ENCODE peak calls at places on chromosomes 2 and 18, in five cellular contexts. S is foreskin fibroblast, K is cardiac muscle cell, O is fibroblast of lung, J is GM23338. R is an unnamed sample.
A peak's percentile ranks its signal among the peaks of the same experiment; 100 is the strongest.

GRCh38 chr18:12765127-12765526 is 62.3 kb downstream of the PSMG2 start:
- DNase-seq in O (no peak), S (no peak), J (peak; percentile 31), K (no peak), R (no peak)

GRCh38 chr18:10032331-10032979 is 118.6 kb downstream of the VAPA start:
- DNase-seq in J (peak; percentile 78), S (no peak), O (no peak), K (peak; percentile 23), R (no peak)

GRCh38 chr2:195108182-195108581 is 548.8 kb upstream of the SLC39A10 start:
- DNase-seq in K (no peak), S (no peak), J (no peak), O (no peak), R (no peak)

GRCh38 chr2:112305132-112305531 is 29.7 kb downstream of the ZC3H6 start:
- DNase-seq in S (no peak), O (no peak), J (no peak), K (no peak), R (no peak)

GRCh38 chr2:66334237-66335054 is 100.5 kb upstream of the MEIS1 start:
- DNase-seq in K (no peak), S (no peak), J (peak; percentile 45), O (no peak), R (no peak)

GRCh38 chr2:39508243-39508642 is 71.2 kb upstream of the MAP4K3 start:
- DNase-seq in S (peak; percentile 48), O (peak; percentile 84), J (no peak), K (no peak), R (no peak)

GRCh38 chr2:53859354-53860159 is at the start of gene GPR75:
- DNase-seq in S (peak; percentile 33), O (peak; percentile 21), J (peak; percentile 81), K (peak; percentile 32), R (peak; percentile 29)

GRCh38 chr2:223054193-223054781 is 2.3 kb downstream of the KCNE4 start:
- DNase-seq in K (no peak), O (peak; percentile 83), J (no peak), S (peak; percentile 56), R (peak; percentile 75)

GRCh38 chr2:34102359-34102758 is 503.3 kb upstream of the FAM98A start:
- DNase-seq in O (no peak), K (no peak), S (no peak), J (no peak), R (no peak)

GRCh38 chr2:7915302-7916200 is 766.3 kb upstream of the ID2 start:
- DNase-seq in K (peak; percentile 25), S (peak; percentile 13), J (peak; percentile 27), O (no peak), R (no peak)

GRCh38 chr2:158034198-158034831 is 67.4 kb upstream of the UPP2 start:
- DNase-seq in O (peak; percentile 70), J (peak; percentile 88), K (peak; percentile 68), S (peak; percentile 41), R (no peak)

GRCh38 chr2:12507295-12507694 is 209.4 kb upstream of the TRIB2 start:
- DNase-seq in O (peak; percentile 62), K (no peak), J (no peak), S (peak; percentile 93), R (no peak)

GRCh38 chr2:197883354-197884032 is 79.1 kb downstream of the PLCL1 start:
- DNase-seq in K (no peak), J (no peak), O (peak; percentile 56), S (peak; percentile 74), R (no peak)

GRCh38 chr2:232836934-232837333 is 33.1 kb upstream of the SNORC start:
- DNase-seq in J (no peak), O (no peak), S (no peak), K (no peak), R (no peak)

GRCh38 chr2:49108851-49109250 is 45.5 kb downstream of the FSHR start:
- DNase-seq in J (no peak), S (no peak), K (no peak), O (no peak), R (no peak)

GRCh38 chr2:128495996-128496547 is 177.4 kb upstream of the HS6ST1 start:
- DNase-seq in J (no peak), S (no peak), O (no peak), K (no peak), R (no peak)

GRCh38 chr2:17470855-17471641 is 47.2 kb downstream of the RAD51AP2 start:
- DNase-seq in J (peak; percentile 87), K (peak; percentile 20), O (peak; percentile 79), S (peak; percentile 12), R (no peak)
- TF ChIP-seq CTCF in J (peak; percentile 96), K (peak; percentile 41), O (peak; percentile 34), S (no peak), R (peak; percentile 34)

GRCh38 chr18:49857708-49858107 is 44.4 kb upstream of the ACAA2 start:
- DNase-seq in J (peak; percentile 23), K (no peak), O (no peak), S (no peak), R (no peak)
- TF ChIP-seq CTCF in J (no peak), K (no peak), O (no peak), S (peak; percentile 7), R (no peak)

GRCh38 chr2:178796079-178796677 is 11.0 kb downstream of the TTN start:
- DNase-seq in K (no peak), J (peak; percentile 48), S (peak; percentile 5), O (peak; percentile 81), R (no peak)
- TF ChIP-seq CTCF in K (peak; percentile 50), J (peak; percentile 86), S (peak; percentile 12), O (no peak), R (peak; percentile 73)

DNA sequence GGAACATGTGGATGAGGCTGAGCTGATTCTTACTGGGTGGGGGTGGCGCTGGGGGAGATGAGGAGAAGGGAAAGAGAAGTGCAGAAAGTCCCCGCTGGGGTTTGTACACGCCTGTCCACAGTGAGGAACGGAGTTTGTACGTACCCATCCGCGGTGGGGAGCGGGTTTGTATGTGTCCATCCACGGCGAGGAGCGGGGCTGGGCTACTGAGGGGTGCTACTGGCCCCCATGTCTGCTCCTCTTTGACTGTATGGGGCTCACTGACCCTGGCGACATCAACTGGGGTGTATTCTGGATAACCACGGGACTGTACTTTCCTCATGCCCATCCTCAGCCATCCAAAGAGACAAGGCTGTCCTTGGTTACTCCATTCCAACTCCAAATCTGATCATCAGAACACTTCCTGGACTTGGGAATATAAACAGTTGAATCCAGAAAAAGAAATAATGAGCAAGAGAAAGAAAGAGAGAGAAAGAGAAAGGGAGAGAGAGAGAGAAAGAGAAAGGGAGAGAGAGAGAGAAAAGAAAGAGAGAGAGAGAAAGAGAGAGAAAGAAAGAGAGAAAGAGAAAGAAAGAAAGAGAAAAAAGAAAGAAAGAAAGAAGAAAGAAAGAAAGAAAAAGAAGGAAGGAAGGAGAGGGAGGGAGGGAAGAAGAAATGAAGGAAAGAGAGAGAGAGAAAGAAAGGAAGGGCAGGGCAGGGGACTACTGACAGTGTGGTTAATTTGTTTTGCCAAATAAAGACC is 21.0 kb downstream of the MAL start:
- DNase-seq in O (no peak), K (no peak), S (no peak), J (no peak), R (no peak)
- TF ChIP-seq CTCF in O (no peak), K (no peak), S (no peak), J (no peak), R (no peak)

DNA sequence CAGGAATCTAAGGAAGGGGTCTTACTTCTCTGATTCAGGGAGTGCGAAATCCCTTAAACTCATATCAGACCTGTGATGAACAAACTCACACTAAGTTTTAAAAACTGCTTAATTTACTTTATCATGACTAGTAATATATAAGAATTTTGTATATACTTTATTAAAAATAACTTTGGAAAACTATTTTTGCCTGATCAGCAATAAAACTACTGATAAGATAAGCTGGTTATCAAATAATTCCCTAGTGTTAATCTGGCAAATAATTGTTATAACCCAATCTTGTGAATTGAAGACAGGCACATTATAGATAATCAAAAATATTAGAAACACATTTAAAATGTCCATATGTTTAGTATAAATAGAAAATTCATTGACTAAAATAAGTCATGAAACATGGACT is 23.7 kb upstream of the DSC3 start:
- DNase-seq in S (no peak), O (no peak), J (no peak), K (no peak), R (no peak)
- TF ChIP-seq CTCF in S (no peak), O (no peak), J (no peak), K (no peak), R (no peak)

GRCh38 chr2:47664817-47665216 is 118.1 kb upstream of the MSH6 start:
- DNase-seq in O (no peak), J (peak; percentile 62), K (no peak), S (no peak), R (no peak)
- TF ChIP-seq CTCF in O (peak; percentile 9), J (peak; percentile 64), K (peak; percentile 11), S (no peak), R (no peak)

GRCh38 chr18:75309564-75309963 is 99.0 kb downstream of the TSHZ1 start:
- DNase-seq in K (no peak), J (peak; percentile 19), S (no peak), O (no peak), R (no peak)
- TF ChIP-seq CTCF in K (no peak), J (no peak), S (no peak), O (no peak), R (peak; percentile 24)

GRCh38 chr2:239735131-239735828 is 289.9 kb downstream of the NDUFA10 start:
- DNase-seq in O (no peak), K (no peak), S (no peak), J (peak; percentile 41), R (no peak)
- TF ChIP-seq CTCF in O (no peak), K (peak; percentile 12), S (no peak), J (no peak), R (no peak)

GRCh38 chr2:140085674-140086073 is 1305.5 kb upstream of the NXPH2 start:
- DNase-seq in O (peak; percentile 54), J (no peak), K (no peak), S (no peak), R (no peak)
- TF ChIP-seq CTCF in O (no peak), J (no peak), K (peak; percentile 12), S (no peak), R (peak; percentile 21)

GRCh38 chr2:124018894-124019293 is 6.2 kb upstream of the CNTNAP5 start:
- DNase-seq in K (no peak), J (peak; percentile 14), O (no peak), S (no peak), R (no peak)
- TF ChIP-seq CTCF in K (peak; percentile 47), J (peak; percentile 37), O (no peak), S (no peak), R (no peak)